ENCODE peak calls at places on chromosomes 13 and 19, in nine cellular contexts. M is tibial nerve, U is A549, G is sigmoid colon, R is esophagus muscularis mucosa, H is ovary, P is upper lobe of left lung, O is HepG2, S is stomach. Z is an unnamed sample.

GRCh38 chr19:8609210-8610040 is 1.1 kb downstream of the ADAMTS10 start:
- DNase-seq in M (peak), U (peak), G (peak), R (no peak), H (peak), P (peak), O (peak), S (peak), Z (peak)

GRCh38 chr13:70964124-70964523 is 855.9 kb upstream of the KLHL1 start:
- DNase-seq in M (no peak), U (peak), G (no peak), R (no peak), H (no peak), P (no peak), O (peak), S (no peak), Z (no peak)

GRCh38 chr13:70792121-70792520 is 683.9 kb upstream of the KLHL1 start:
- DNase-seq in M (no peak), U (peak), G (no peak), R (no peak), H (no peak), P (no peak), O (peak), S (no peak), Z (no peak)

GRCh38 chr13:111115051-111115840 is at the start of gene ARHGEF7:
- DNase-seq in M (no peak), U (no peak), G (no peak), R (peak), H (no peak), P (peak), O (no peak), S (no peak), Z (no peak)

GRCh38 chr19:7199613-7200533 is 94.3 kb downstream of the INSR start:
- DNase-seq in M (no peak), U (peak), G (no peak), R (no peak), H (no peak), P (no peak), O (peak), S (peak), Z (peak)

GRCh38 chr13:108227651-108228272 is 9.6 kb downstream of the ABHD13 start:
- DNase-seq in M (no peak), U (peak), G (no peak), R (no peak), H (no peak), P (no peak), O (peak), S (no peak), Z (no peak)

GRCh38 chr13:41670873-41671443 is 213.6 kb downstream of the RGCC start:
- DNase-seq in M (no peak), U (no peak), G (no peak), R (no peak), H (no peak), P (no peak), O (no peak), S (no peak), Z (no peak)

GRCh38 chr19:47309608-47310007 is at the start of gene C5AR1:
- DNase-seq in M (no peak), U (no peak), G (peak), R (no peak), H (no peak), P (no peak), O (no peak), S (no peak), Z (peak)

GRCh38 chr19:13026478-13026999 is 31.3 kb downstream of the NFIX start:
- DNase-seq in M (no peak), U (peak), G (no peak), R (no peak), H (no peak), P (no peak), O (peak), S (peak), Z (peak)

GRCh38 chr13:50380905-50381304 is 365.7 kb downstream of the KCNRG start:
- DNase-seq in M (no peak), U (no peak), G (no peak), R (no peak), H (no peak), P (no peak), O (no peak), S (no peak), Z (no peak)

GRCh38 chr19:4278926-4279529 is at the start of gene SHD:
- DNase-seq in M (no peak), U (no peak), G (no peak), R (no peak), H (no peak), P (peak), O (no peak), S (no peak), Z (no peak)

GRCh38 chr13:111415216-111415615 is 94.8 kb downstream of the TEX29 start:
- DNase-seq in M (no peak), U (no peak), G (no peak), R (no peak), H (no peak), P (no peak), O (no peak), S (no peak), Z (no peak)

GRCh38 chr13:77729502-77730221 is 32.2 kb downstream of the SLAIN1 start:
- DNase-seq in M (no peak), U (no peak), G (no peak), R (no peak), H (no peak), P (no peak), O (no peak), S (no peak), Z (no peak)

GRCh38 chr13:111288276-111288675 is 32.2 kb upstream of the TEX29 start:
- DNase-seq in M (no peak), U (no peak), G (no peak), R (no peak), H (no peak), P (no peak), O (no peak), S (no peak), Z (no peak)

GRCh38 chr19:33047422-33047821 is 17.3 kb downstream of the RHPN2 start:
- DNase-seq in M (no peak), U (peak), G (no peak), R (no peak), H (no peak), P (no peak), O (no peak), S (peak), Z (peak)

GRCh38 chr13:25727250-25727649 is 324.6 kb downstream of the SHISA2 start:
- DNase-seq in M (no peak), U (no peak), G (no peak), R (no peak), H (no peak), P (no peak), O (no peak), S (peak), Z (peak)

GRCh38 chr13:109314101-109314500 is 472.3 kb downstream of the IRS2 start:
- DNase-seq in M (no peak), U (no peak), G (no peak), R (peak), H (no peak), P (peak), O (no peak), S (no peak), Z (no peak)

GRCh38 chr13:21911916-21912315 is 241.0 kb downstream of the FGF9 start:
- DNase-seq in M (no peak), U (no peak), G (no peak), R (no peak), H (no peak), P (no peak), O (no peak), S (no peak), Z (no peak)

GRCh38 chr19:38369584-38369983 is 4.8 kb upstream of the PSMD8 start:
- DNase-seq in M (no peak), U (no peak), G (no peak), R (no peak), H (no peak), P (no peak), O (no peak), S (no peak), Z (no peak)

GRCh38 chr19:3524075-3524842 is 14.7 kb upstream of the TEKTIP1 start:
- DNase-seq in M (no peak), U (no peak), G (no peak), R (no peak), H (no peak), P (peak), O (no peak), S (no peak), Z (no peak)

GRCh38 chr13:25733696-25734435 is 317.9 kb downstream of the SHISA2 start:
- DNase-seq in M (no peak), U (no peak), G (no peak), R (peak), H (no peak), P (no peak), O (no peak), S (no peak), Z (no peak)

GRCh38 chr19:5621945-5622464 is 571 bp downstream of the SAFB2 start:
- DNase-seq in M (no peak), U (no peak), G (peak), R (no peak), H (peak), P (no peak), O (no peak), S (no peak), Z (peak)

GRCh38 chr19:38389101-38389925 is 816 bp downstream of the SPRED3 start:
- DNase-seq in M (no peak), U (peak), G (no peak), R (no peak), H (no peak), P (no peak), O (no peak), S (no peak), Z (no peak)

GRCh38 chr13:60230593-60230992 is 66.9 kb upstream of the DIAPH3 start:
- DNase-seq in M (no peak), U (no peak), G (no peak), R (no peak), H (no peak), P (no peak), O (no peak), S (no peak), Z (no peak)

GRCh38 chr19:3644351-3645066 is 17.9 kb upstream of the CACTIN start:
- DNase-seq in M (peak), U (no peak), G (no peak), R (no peak), H (no peak), P (peak), O (no peak), S (peak), Z (no peak)

GRCh38 chr13:24675806-24676570 is 4.2 kb upstream of the ATP12A start:
- DNase-seq in M (no peak), U (no peak), G (no peak), R (no peak), H (no peak), P (no peak), O (no peak), S (no peak), Z (no peak)

GRCh38 chr19:43767316-43767715 is 12.6 kb upstream of the SMG9 start:
- DNase-seq in M (no peak), U (no peak), G (no peak), R (no peak), H (no peak), P (no peak), O (no peak), S (no peak), Z (no peak)

GRCh38 chr19:10517361-10517759 is at the start of gene S1PR5:
- DNase-seq in M (no peak), U (peak), G (no peak), R (no peak), H (no peak), P (peak), O (no peak), S (no peak), Z (no peak)

GRCh38 chr13:26813626-26814348 is 53.2 kb upstream of the GPR12 start:
- DNase-seq in M (no peak), U (no peak), G (no peak), R (no peak), H (no peak), P (no peak), O (no peak), S (no peak), Z (no peak)

GRCh38 chr19:9793051-9793591 is 24.6 kb upstream of the ZNF846 start:
- DNase-seq in M (peak), U (peak), G (peak), R (peak), H (peak), P (peak), O (no peak), S (peak), Z (peak)

GRCh38 chr13:59111711-59112110 is 1052.0 kb downstream of the DIAPH3 start:
- DNase-seq in M (no peak), U (no peak), G (no peak), R (no peak), H (no peak), P (no peak), O (no peak), S (no peak), Z (no peak)

GRCh38 chr13:34340534-34340933 is 522.6 kb downstream of the RFC3 start:
- DNase-seq in M (no peak), U (peak), G (no peak), R (no peak), H (no peak), P (no peak), O (no peak), S (peak), Z (no peak)

GRCh38 chr19:37342753-37343152 is 28.1 kb upstream of the ZNF527 start:
- DNase-seq in M (no peak), U (no peak), G (no peak), R (no peak), H (no peak), P (no peak), O (no peak), S (no peak), Z (no peak)

GRCh38 chr19:33938821-33939220 is 142.2 kb downstream of the KCTD15 start:
- DNase-seq in M (no peak), U (no peak), G (no peak), R (no peak), H (no peak), P (no peak), O (no peak), S (peak), Z (no peak)

GRCh38 chr13:35711909-35712308 is 235.4 kb upstream of the MAB21L1 start:
- DNase-seq in M (no peak), U (no peak), G (peak), R (no peak), H (no peak), P (no peak), O (no peak), S (no peak), Z (no peak)

DNA sequence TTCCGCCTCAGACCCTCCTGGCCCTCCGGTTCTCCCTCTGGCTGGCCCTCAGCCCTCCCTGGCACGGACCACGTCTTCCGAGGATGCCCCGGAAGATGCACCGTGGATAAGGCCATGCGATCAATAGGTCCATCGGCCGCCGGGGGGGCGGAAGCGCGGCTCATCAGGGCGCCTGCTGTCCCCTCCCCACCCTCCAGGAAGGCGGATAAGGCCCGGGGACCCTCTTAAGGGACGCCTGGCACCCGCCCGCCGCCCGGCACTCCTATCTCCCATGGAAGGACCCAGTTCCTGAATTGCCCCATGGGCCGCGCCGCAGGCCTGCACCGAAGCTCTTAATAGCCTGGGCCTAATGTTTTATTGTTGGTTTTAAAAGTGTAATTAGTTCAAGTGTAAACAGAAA is 46.2 kb upstream of the TCF3 start:
- DNase-seq in M (no peak), U (no peak), G (no peak), R (no peak), H (no peak), P (peak), O (no peak), S (no peak), Z (no peak)
- TF ChIP-seq EP300 in M (no peak), U (no peak), G (no peak), R (no peak), H (no peak), P (no peak), O (no peak), S (no peak), Z (no peak)

GRCh38 chr19:49640113-49640898 is at the start of gene RRAS:
- DNase-seq in M (peak), U (peak), G (peak), R (peak), H (peak), P (peak), O (peak), S (peak), Z (peak)
- TF ChIP-seq POLR2A in M (peak), U (no peak), G (peak), R (no peak), H (peak), P (peak), O (peak), S (peak), Z (peak)

DNA sequence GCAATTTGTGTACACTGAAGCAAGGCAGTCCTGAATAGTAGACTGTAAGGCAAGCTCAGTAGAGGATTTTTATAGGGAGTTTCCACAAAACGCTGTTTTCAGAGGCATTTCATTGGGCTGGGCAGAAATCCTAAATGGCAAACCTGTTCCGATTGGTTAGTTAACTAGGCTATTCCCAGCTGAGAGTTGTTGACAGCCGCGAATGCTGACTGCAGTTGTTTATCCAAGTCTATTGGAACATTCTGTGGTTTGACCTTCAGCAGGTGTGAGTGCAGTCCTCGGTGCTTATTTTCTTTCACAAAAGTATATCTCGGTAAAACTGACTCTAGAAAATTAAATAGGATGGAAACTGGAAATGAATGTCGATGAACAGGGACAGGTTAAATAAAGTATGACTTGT is 45.4 kb downstream of the TPT1 start:
- DNase-seq in M (peak), U (no peak), G (no peak), R (no peak), H (peak), P (no peak), O (no peak), S (no peak), Z (no peak)
- TF ChIP-seq EP300 in M (peak), U (no peak), G (no peak), R (no peak), H (no peak), P (no peak), O (no peak), S (no peak), Z (no peak)

GRCh38 chr19:41892173-41892902 is 9.4 kb downstream of the ARHGEF1 start:
- DNase-seq in M (no peak), U (no peak), G (no peak), R (no peak), H (no peak), P (peak), O (no peak), S (no peak), Z (no peak)
- TF ChIP-seq POLR2A in M (no peak), U (no peak), G (no peak), R (no peak), H (no peak), P (no peak), O (no peak), S (no peak), Z (no peak)

GRCh38 chr19:15292847-15293582 is 39.3 kb downstream of the BRD4 start:
- DNase-seq in M (no peak), U (no peak), G (no peak), R (no peak), H (no peak), P (no peak), O (no peak), S (no peak), Z (no peak)
- TF ChIP-seq EP300 in M (no peak), U (no peak), G (no peak), R (no peak), H (no peak), P (no peak), O (no peak), S (no peak), Z (no peak)

GRCh38 chr19:18385675-18386542 is at the start of gene GDF15:
- DNase-seq in M (peak), U (peak), G (peak), R (peak), H (peak), P (peak), O (peak), S (peak), Z (peak)
- TF ChIP-seq POLR2A in M (no peak), U (peak), G (peak), R (no peak), H (no peak), P (no peak), O (peak), S (peak), Z (peak)

GRCh38 chr13:19713186-19713965 is 69.4 kb downstream of the PSPC1 start:
- DNase-seq in M (no peak), U (no peak), G (no peak), R (no peak), H (no peak), P (no peak), O (no peak), S (no peak), Z (no peak)
- TF ChIP-seq EP300 in M (no peak), U (no peak), G (no peak), R (no peak), H (no peak), P (no peak), O (no peak), S (no peak), Z (no peak)

DNA sequence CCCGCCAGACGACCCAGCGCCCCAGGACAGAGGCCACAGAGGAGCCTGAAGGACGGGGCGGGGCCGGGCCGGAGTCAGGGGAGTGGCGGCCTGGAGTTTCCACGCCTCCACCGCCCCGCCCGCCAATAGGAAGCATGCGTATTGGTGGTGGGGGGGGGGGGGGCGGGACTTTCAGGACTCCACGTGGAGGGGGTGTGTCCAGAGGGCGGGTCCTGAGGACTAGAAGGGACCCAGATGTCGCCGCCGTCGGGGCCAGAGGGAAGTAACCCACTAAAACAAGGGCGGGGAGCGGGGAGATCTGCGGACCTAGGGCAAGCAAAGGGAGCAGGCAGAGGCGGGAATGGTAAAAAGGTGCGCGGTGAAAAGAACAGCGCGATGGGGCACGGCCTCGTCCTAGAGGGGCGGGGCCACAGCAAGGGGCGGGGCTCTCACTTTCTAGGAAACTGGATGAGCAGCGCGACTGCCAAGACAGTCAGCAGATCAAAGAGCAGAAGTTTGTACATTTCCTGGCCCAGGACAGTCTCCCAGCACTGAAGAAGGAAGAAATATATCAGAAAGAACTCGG is 2.8 kb upstream of the LENG1 start:
- DNase-seq in M (peak), U (peak), G (peak), R (peak), H (peak), P (peak), O (no peak), S (peak), Z (peak)
- TF ChIP-seq POLR2A in M (no peak), U (no peak), G (no peak), R (no peak), H (no peak), P (no peak), O (no peak), S (no peak), Z (no peak)